ENCODE peak calls at places on chromosomes 16 and 17, in four cellular contexts. P is tibial nerve, H is A549, K is IMR-90. D is an unnamed sample.

GRCh38 chr16:8998114-8998513 is 34.4 kb upstream of the USP7 start:
- DNase-seq in P (no peak), H (no peak), K (peak; percentile 54), D (no peak)

GRCh38 chr16:57818377-57819055 is 16.2 kb upstream of the KIFC3 start:
- DNase-seq in P (no peak), H (no peak), K (no peak), D (no peak)

GRCh38 chr17:28199115-28199514 is 119.9 kb upstream of the TMEM97 start:
- DNase-seq in P (no peak), H (no peak), K (no peak), D (no peak)

GRCh38 chr16:15492091-15492740 is 57.8 kb downstream of the BMERB1 start:
- DNase-seq in P (no peak), H (no peak), K (no peak), D (no peak)

GRCh38 chr16:87762620-87763019 is 3.2 kb downstream of the KLHDC4 start:
- DNase-seq in P (no peak), H (no peak), K (no peak), D (no peak)

GRCh38 chr17:10842658-10843057 is 4.8 kb upstream of the PIRT start:
- DNase-seq in P (no peak), H (no peak), K (no peak), D (no peak)

GRCh38 chr17:58283674-58284612 is 3.2 kb upstream of the MPO start:
- DNase-seq in P (peak; percentile 1), H (no peak), K (no peak), D (no peak)

GRCh38 chr17:58324409-58325288 is 3.9 kb downstream of the TSPOAP1 start:
- DNase-seq in P (no peak), H (no peak), K (peak; percentile 18), D (no peak)

GRCh38 chr16:89498839-89499238 is 8.5 kb upstream of the ANKRD11 start:
- DNase-seq in P (no peak), H (no peak), K (no peak), D (no peak)

GRCh38 chr16:16045879-16046278 is 96.5 kb downstream of the ABCC1 start:
- DNase-seq in P (no peak), H (no peak), K (no peak), D (no peak)

GRCh38 chr17:32278815-32279214 is 13.2 kb downstream of the RHBDL3 start:
- DNase-seq in P (no peak), H (no peak), K (no peak), D (no peak)

GRCh38 chr16:18936727-18937340 is 10.6 kb upstream of the SMG1 start:
- DNase-seq in P (no peak), H (no peak), K (no peak), D (no peak)

GRCh38 chr16:48235556-48236136 is 8.5 kb upstream of the LONP2 start:
- DNase-seq in P (no peak), H (no peak), K (peak; percentile 29), D (no peak)

GRCh38 chr16:89779231-89779912 is 37.1 kb downstream of the FANCA start:
- DNase-seq in P (no peak), H (no peak), K (no peak), D (no peak)

GRCh38 chr17:81279278-81280073 is 15.6 kb downstream of the SLC38A10 start:
- DNase-seq in P (no peak), H (no peak), K (no peak), D (no peak)

GRCh38 chr16:29877266-29877961 is 14.4 kb upstream of the CDIPT start:
- DNase-seq in P (no peak), H (peak; percentile 58), K (peak; percentile 15), D (no peak)

GRCh38 chr17:46031920-46032319 is 32.9 kb downstream of the STH start:
- DNase-seq in P (no peak), H (no peak), K (no peak), D (no peak)

GRCh38 chr17:60102632-60103047 is 23.9 kb upstream of the HEATR6 start:
- DNase-seq in P (no peak), H (peak; percentile 41), K (peak; percentile 79), D (peak; percentile 14)

GRCh38 chr16:10754941-10755340 is 11.3 kb downstream of the NUBP1 start:
- DNase-seq in P (no peak), H (no peak), K (peak; percentile 82), D (no peak)

GRCh38 chr17:33520404-33521032 is 227.4 kb upstream of the ASIC2 start:
- DNase-seq in P (peak; percentile 23), H (peak; percentile 61), K (peak; percentile 1), D (no peak)

GRCh38 chr16:48462146-48462740 is 77.0 kb upstream of the SIAH1 start:
- DNase-seq in P (no peak), H (peak; percentile 25), K (no peak), D (no peak)

GRCh38 chr17:79038545-79039135 is 14.7 kb downstream of the C1QTNF1 start:
- DNase-seq in P (peak; percentile 56), H (peak; percentile 74), K (peak; percentile 96), D (peak; percentile 92)

GRCh38 chr16:30358990-30359870 is 4.1 kb upstream of the CD2BP2 start:
- DNase-seq in P (no peak), H (no peak), K (no peak), D (no peak)

GRCh38 chr17:77214743-77215142 is 74.0 kb downstream of the SEC14L1 start:
- DNase-seq in P (no peak), H (peak; percentile 73), K (peak; percentile 31), D (no peak)

GRCh38 chr16:9068886-9069285 is 22.6 kb upstream of the HAPSTR1 start:
- DNase-seq in P (no peak), H (no peak), K (no peak), D (no peak)

GRCh38 chr16:1794908-1795666 is 1.6 kb upstream of the IGFALS start:
- DNase-seq in P (no peak), H (no peak), K (no peak), D (no peak)

GRCh38 chr16:30183961-30184429 is 593 bp downstream of the CORO1A start:
- DNase-seq in P (no peak), H (no peak), K (no peak), D (peak; percentile 87)

GRCh38 chr17:41528959-41529353 is 848 bp upstream of the KRT19 start:
- DNase-seq in P (no peak), H (no peak), K (no peak), D (no peak)

GRCh38 chr17:41532947-41533570 is 5.0 kb upstream of the KRT19 start:
- DNase-seq in P (no peak), H (no peak), K (no peak), D (no peak)

GRCh38 chr17:41531993-41532392 is 3.9 kb upstream of the KRT19 start:
- DNase-seq in P (no peak), H (no peak), K (no peak), D (no peak)

GRCh38 chr17:41529491-41529915 is 1.4 kb upstream of the KRT19 start:
- DNase-seq in P (no peak), H (no peak), K (no peak), D (no peak)

DNA sequence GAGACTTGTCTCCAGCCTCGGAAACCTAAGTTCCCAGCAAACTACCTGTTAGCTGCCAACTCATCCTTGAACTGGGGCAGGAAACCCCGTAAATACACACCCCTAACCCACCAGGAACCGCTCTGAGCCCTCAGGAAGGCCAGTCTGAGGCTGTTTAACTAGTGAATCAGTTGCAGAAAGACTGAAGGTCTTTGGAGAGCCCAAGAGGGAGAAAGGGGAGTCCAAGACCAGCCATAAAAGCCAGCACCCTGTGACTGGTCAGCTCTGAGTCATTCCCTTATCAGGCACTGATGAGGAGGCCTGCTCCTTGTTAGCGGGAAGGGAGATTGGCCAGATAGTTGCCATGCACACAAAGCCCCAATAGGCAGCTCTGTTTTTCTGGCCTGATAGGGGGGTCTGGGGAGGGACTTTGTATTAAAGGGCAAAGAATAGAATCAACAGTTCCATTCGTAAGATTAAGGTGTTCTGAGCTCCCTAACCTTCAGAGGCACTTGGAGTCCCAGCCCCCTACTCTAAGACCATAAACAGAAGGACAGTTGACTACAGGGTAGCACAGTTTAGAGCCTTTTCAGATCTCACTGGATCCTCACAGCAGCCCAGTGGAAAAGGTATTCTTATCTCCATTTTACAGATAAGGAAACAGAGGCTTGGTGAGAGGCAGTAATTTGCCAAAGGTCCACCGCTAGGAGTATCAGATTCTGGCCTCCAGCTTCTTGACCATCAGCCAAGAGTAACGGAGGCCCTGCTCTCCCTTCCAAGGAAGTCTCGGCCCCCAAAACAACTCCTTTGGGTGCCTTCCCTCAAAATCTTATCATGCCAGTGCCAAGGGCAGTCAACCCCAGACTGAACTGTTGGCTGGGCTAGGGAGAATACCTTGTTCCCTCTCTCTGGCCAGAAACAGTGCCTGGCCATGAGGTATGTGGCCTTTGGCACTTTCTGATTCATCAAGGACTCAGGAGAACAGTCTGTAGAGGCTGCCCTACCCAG is 2.2 kb upstream of the KRT19 start:
- DNase-seq in P (no peak), H (peak; percentile 89), K (peak; percentile 93), D (no peak)
- TF ChIP-seq POLR2A in P (no peak), H (no peak), K (no peak), D (no peak)

DNA sequence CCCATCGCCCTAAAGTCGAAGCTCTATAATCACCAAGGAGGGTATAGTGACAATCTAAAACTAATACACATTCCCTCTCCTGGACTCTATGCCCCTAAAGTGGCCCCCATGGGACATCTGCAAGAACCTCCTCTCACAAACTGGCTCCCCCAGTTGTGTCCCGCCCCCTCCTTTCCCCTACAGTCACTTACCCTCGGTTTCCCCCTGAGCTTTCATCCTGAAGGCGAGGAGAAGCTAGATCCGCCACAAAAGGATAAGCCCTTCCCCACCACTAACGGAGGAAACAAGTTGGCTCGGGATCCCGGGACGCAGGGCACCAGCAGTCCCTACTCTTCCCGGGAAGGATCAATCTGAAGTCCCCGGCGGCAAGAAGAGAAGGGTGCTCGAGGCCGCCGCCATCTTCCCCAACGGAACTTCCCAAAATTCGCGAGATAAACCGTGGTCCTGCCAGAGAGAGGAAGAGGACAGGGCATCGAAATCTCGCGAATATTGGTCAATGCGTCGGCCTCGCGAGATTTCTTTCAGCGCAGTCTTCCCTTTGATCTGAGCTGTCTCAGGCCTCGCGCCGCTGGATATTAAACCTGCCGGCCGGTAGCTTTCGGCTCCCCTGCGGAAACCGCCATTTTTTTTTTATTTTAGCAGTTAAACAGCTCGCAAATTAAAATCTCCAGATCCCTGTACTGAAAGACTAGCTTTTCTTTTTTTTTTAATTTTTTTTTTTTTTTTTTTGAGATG is at the start of gene MED1:
- DNase-seq in P (peak; percentile 93), H (peak; percentile 100), K (peak; percentile 98), D (peak; percentile 94)
- TF ChIP-seq POLR2A in P (no peak), H (peak; percentile 78), K (peak; percentile 91), D (no peak)

DNA sequence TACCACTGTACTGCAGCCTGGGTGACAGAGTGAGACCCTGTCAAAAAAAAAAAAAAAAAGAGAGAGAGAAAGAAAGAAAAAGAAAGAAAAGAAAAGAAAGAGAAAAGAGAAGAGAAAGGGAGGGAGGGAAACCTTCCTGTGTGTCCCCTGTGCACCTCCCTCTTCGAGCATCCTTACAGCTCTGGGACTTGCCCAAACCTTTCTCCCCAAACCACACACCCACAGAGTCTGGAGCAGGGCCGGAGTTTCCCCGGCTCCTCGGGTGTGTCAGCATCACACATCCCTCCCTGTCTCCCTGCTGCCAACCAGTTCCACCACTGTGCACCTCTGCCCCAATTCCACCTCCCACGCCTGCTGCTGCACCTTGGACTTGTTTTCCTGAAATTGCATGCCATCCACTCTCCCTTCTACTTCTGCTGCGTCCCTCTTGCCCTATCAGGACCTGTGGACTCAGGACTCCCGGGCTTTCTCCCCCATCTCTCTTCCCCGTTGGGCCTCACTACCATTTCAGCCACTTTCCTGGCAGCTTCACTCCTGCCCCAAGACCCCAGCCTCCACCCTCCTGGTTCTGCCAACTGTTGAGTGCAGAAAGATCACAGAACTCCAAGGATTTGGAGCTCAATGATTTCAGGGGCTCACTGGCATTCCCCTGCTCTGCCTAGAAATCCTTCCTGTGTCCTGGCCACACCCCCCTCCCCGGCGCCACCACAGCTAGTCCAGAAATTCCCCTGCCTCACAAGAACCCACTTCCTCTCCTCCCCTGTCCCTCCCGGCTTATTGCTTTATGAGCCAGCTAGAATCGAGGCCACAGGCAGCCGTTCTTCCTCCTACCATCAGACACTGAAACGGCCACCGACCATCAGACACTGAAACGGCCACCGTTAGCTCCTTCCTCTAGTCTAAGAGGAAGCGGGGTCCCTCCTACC is 3.7 kb upstream of the CDK3 start:
- DNase-seq in P (no peak), H (no peak), K (peak; percentile 58), D (no peak)
- TF ChIP-seq POLR2A in P (no peak), H (no peak), K (no peak), D (no peak)

GRCh38 chr16:352547-353403 is at the start of gene AXIN1:
- DNase-seq in P (peak; percentile 99), H (peak; percentile 59), K (peak; percentile 85), D (peak; percentile 100)
- TF ChIP-seq POLR2A in P (no peak), H (peak; percentile 64), K (peak; percentile 60), D (no peak)